ENCODE peak calls at places on chromosomes 7 and 10, in eight cellular contexts. S is OCI-LY7, W is midbrain, Z is uterus, Y is neural crest cell, O is Daoy, V is NCI-H510A treated with DMSO at 0.1 percent for 48 hours, Q is fibroblast of villous mesenchyme. C is an unnamed sample.
A peak's percentile ranks its signal among the peaks of the same experiment; 100 is the strongest.

GRCh38 chr7:91198371-91198770 is 65.9 kb upstream of the FZD1 start:
- DNase-seq in S (no peak), W (no peak), Z (no peak), Y (no peak), O (no peak), V (no peak), Q (no peak), C (no peak)

GRCh38 chr10:90125406-90125805 is 424.0 kb downstream of the KIF20B start:
- DNase-seq in S (no peak), W (no peak), Z (no peak), Y (no peak), O (peak; percentile 11), V (no peak), Q (peak; percentile 9), C (no peak)

GRCh38 chr7:138835087-138835486 is 37.1 kb upstream of the ATP6V0A4 start:
- DNase-seq in S (no peak), W (no peak), Z (no peak), Y (no peak), O (no peak), V (no peak), Q (no peak), C (no peak)

GRCh38 chr7:13105209-13105608 is 417.8 kb downstream of the ARL4A start:
- DNase-seq in S (no peak), W (no peak), Z (no peak), Y (no peak), O (no peak), V (no peak), Q (no peak), C (no peak)

GRCh38 chr10:1128649-1129048 is 72.5 kb downstream of the WDR37 start:
- DNase-seq in S (no peak), W (no peak), Z (no peak), Y (no peak), O (no peak), V (no peak), Q (no peak), C (no peak)

GRCh38 chr7:131932271-131932670 is 375.8 kb upstream of the PODXL start:
- DNase-seq in S (no peak), W (no peak), Z (no peak), Y (no peak), O (no peak), V (no peak), Q (no peak), C (no peak)

GRCh38 chr10:77513783-77514331 is 123.8 kb downstream of the KCNMA1 start:
- DNase-seq in S (no peak), W (peak; percentile 44), Z (peak; percentile 73), Y (no peak), O (peak; percentile 94), V (peak; percentile 62), Q (peak; percentile 67), C (no peak)

GRCh38 chr10:124952123-124952522 is 10.2 kb downstream of the ZRANB1 start:
- DNase-seq in S (no peak), W (no peak), Z (no peak), Y (no peak), O (no peak), V (no peak), Q (no peak), C (peak; percentile 18)

GRCh38 chr7:92621641-92622429 is 31.6 kb upstream of the FAM133B start:
- DNase-seq in S (peak; percentile 6), W (no peak), Z (no peak), Y (no peak), O (no peak), V (no peak), Q (no peak), C (no peak)

GRCh38 chr10:100825946-100826660 is 80.7 kb downstream of the PAX2 start:
- DNase-seq in S (peak; percentile 33), W (no peak), Z (no peak), Y (no peak), O (no peak), V (no peak), Q (no peak), C (no peak)

GRCh38 chr10:89206402-89207180 is 526 bp downstream of the CH25H start:
- DNase-seq in S (no peak), W (no peak), Z (no peak), Y (peak; percentile 9), O (peak; percentile 36), V (peak; percentile 39), Q (peak; percentile 35), C (no peak)

GRCh38 chr10:77836299-77836820 is 90.2 kb downstream of the DLG5 start:
- DNase-seq in S (peak; percentile 75), W (no peak), Z (no peak), Y (peak; percentile 23), O (no peak), V (peak; percentile 92), Q (peak; percentile 58), C (no peak)

GRCh38 chr10:79090134-79090803 is 21.5 kb downstream of the ZMIZ1 start:
- DNase-seq in S (peak; percentile 75), W (no peak), Z (no peak), Y (no peak), O (peak; percentile 33), V (no peak), Q (no peak), C (no peak)

GRCh38 chr10:104643023-104643663 is 2.1 kb downstream of the SORCS3 start:
- DNase-seq in S (no peak), W (no peak), Z (no peak), Y (no peak), O (no peak), V (no peak), Q (no peak), C (no peak)